ENCODE peak calls at places on chromosomes 16 and 17, in five cellular contexts. Q, W, G, F and Y are unnamed samples.

GRCh38 chr17:6843241-6843890 is 11.8 kb upstream of the TEKT1 start:
- DNase-seq in Q (no peak), W (no peak), G (no peak), F (peak), Y (no peak)

GRCh38 chr16:11613381-11614303 is 26.9 kb upstream of the LITAF start:
- DNase-seq in Q (no peak), W (peak), G (no peak), F (peak), Y (no peak)

GRCh38 chr16:69727916-69728270 is 1.5 kb upstream of the NQO1 start:
- DNase-seq in Q (no peak), W (peak), G (no peak), F (no peak), Y (no peak)

GRCh38 chr17:69414408-69415274 is at the start of gene MAP2K6:
- DNase-seq in Q (peak), W (peak), G (peak), F (peak), Y (peak)

GRCh38 chr16:67719778-67720144 is 645 bp upstream of the GFOD2 start:
- DNase-seq in Q (no peak), W (no peak), G (peak), F (peak), Y (no peak)

GRCh38 chr16:83952587-83952939 is 477 bp upstream of the OSGIN1 start:
- DNase-seq in Q (no peak), W (peak), G (no peak), F (no peak), Y (no peak)

GRCh38 chr17:16534236-16534635 is 34.8 kb downstream of the ZNF287 start:
- DNase-seq in Q (no peak), W (no peak), G (no peak), F (no peak), Y (no peak)

GRCh38 chr16:89685916-89686315 is 573 bp upstream of the CDK10 start:
- DNase-seq in Q (no peak), W (no peak), G (no peak), F (no peak), Y (no peak)

GRCh38 chr16:3127745-3128144 is 7.1 kb upstream of the ZNF213 start:
- DNase-seq in Q (no peak), W (no peak), G (no peak), F (no peak), Y (no peak)

GRCh38 chr17:41332239-41332638 is 16.7 kb upstream of the KRTAP17-1 start:
- DNase-seq in Q (no peak), W (no peak), G (no peak), F (no peak), Y (no peak)

GRCh38 chr17:16866436-16866835 is 105.5 kb downstream of the TNFRSF13B start:
- DNase-seq in Q (no peak), W (no peak), G (no peak), F (no peak), Y (no peak)

GRCh38 chr17:5821057-5821456 is 236.7 kb upstream of the NLRP1 start:
- DNase-seq in Q (peak), W (peak), G (no peak), F (no peak), Y (peak)

GRCh38 chr16:55542459-55543082 is 23.9 kb upstream of the CAPNS2 start:
- DNase-seq in Q (no peak), W (no peak), G (no peak), F (peak), Y (no peak)

GRCh38 chr17:54085934-54086333 is 263.2 kb downstream of the KIF2B start:
- DNase-seq in Q (no peak), W (no peak), G (no peak), F (no peak), Y (no peak)

GRCh38 chr16:534089-534635 is 6.7 kb downstream of the CAPN15 start:
- DNase-seq in Q (no peak), W (no peak), G (no peak), F (no peak), Y (no peak)

GRCh38 chr17:39208893-39209292 is 8.8 kb downstream of the RPL19 start:
- DNase-seq in Q (no peak), W (no peak), G (no peak), F (peak), Y (no peak)

GRCh38 chr17:16999931-17000625 is 28.2 kb upstream of the TNFRSF13B start:
- DNase-seq in Q (no peak), W (no peak), G (no peak), F (no peak), Y (no peak)

GRCh38 chr16:79209308-79209707 is 391.2 kb downstream of the MAF start:
- DNase-seq in Q (no peak), W (no peak), G (no peak), F (no peak), Y (no peak)

GRCh38 chr16:58047557-58048348 is 22.2 kb downstream of the MMP15 start:
- DNase-seq in Q (no peak), W (no peak), G (no peak), F (no peak), Y (no peak)

GRCh38 chr17:79064026-79064425 is 10.6 kb upstream of the ENGASE start:
- DNase-seq in Q (no peak), W (no peak), G (no peak), F (no peak), Y (no peak)

GRCh38 chr16:11977206-11978041 is 890 bp downstream of the SNX29 start:
- DNase-seq in Q (no peak), W (no peak), G (no peak), F (no peak), Y (no peak)

GRCh38 chr16:14409563-14409962 is 220.5 kb downstream of the PARN start:
- DNase-seq in Q (no peak), W (no peak), G (no peak), F (no peak), Y (no peak)

GRCh38 chr16:72818286-72818845 is 229.6 kb downstream of the ZFHX3 start:
- DNase-seq in Q (no peak), W (no peak), G (no peak), F (no peak), Y (no peak)

GRCh38 chr17:11264183-11264871 is 23.3 kb downstream of the SHISA6 start:
- DNase-seq in Q (no peak), W (no peak), G (no peak), F (peak), Y (no peak)

GRCh38 chr17:64529221-64529620 is 22.4 kb downstream of the CEP95 start:
- DNase-seq in Q (no peak), W (no peak), G (no peak), F (no peak), Y (no peak)

GRCh38 chr16:84266451-84266850 is 26.6 kb upstream of the KCNG4 start:
- DNase-seq in Q (peak), W (peak), G (peak), F (peak), Y (peak)

GRCh38 chr16:17470002-17470870 is 524 bp downstream of the XYLT1 start:
- DNase-seq in Q (no peak), W (no peak), G (peak), F (no peak), Y (peak)

GRCh38 chr17:6444573-6445335 is 499 bp downstream of the PIMREG start:
- DNase-seq in Q (no peak), W (no peak), G (no peak), F (no peak), Y (no peak)

GRCh38 chr17:47470836-47471235 is 60.1 kb upstream of the NPEPPS start:
- DNase-seq in Q (no peak), W (no peak), G (no peak), F (no peak), Y (no peak)

GRCh38 chr16:21267298-21267697 is 10.8 kb downstream of the CRYM start:
- DNase-seq in Q (no peak), W (no peak), G (no peak), F (no peak), Y (no peak)

GRCh38 chr17:50278526-50279180 is 4.4 kb downstream of the TMEM92 start:
- DNase-seq in Q (no peak), W (no peak), G (no peak), F (no peak), Y (no peak)

GRCh38 chr17:57401556-57402488 is 145.5 kb downstream of the MSI2 start:
- DNase-seq in Q (no peak), W (no peak), G (no peak), F (no peak), Y (no peak)

GRCh38 chr16:77611386-77611785 is 110.9 kb upstream of the NUDT7 start:
- DNase-seq in Q (no peak), W (no peak), G (no peak), F (no peak), Y (no peak)

GRCh38 chr17:59527325-59527917 is 38.0 kb upstream of the DHX40 start:
- DNase-seq in Q (no peak), W (no peak), G (no peak), F (no peak), Y (no peak)

GRCh38 chr16:75024182-75024581 is 25.4 kb downstream of the ZNRF1 start:
- DNase-seq in Q (no peak), W (no peak), G (no peak), F (no peak), Y (no peak)

GRCh38 chr16:51326131-51326856 is 175.2 kb upstream of the SALL1 start:
- DNase-seq in Q (no peak), W (no peak), G (no peak), F (no peak), Y (no peak)

GRCh38 chr17:48541574-48542113 is 3.3 kb downstream of the HOXB2 start:
- DNase-seq in Q (no peak), W (no peak), G (no peak), F (no peak), Y (peak)

GRCh38 chr16:2904922-2905240 is 6.8 kb upstream of the FLYWCH1 start:
- DNase-seq in Q (no peak), W (no peak), G (no peak), F (no peak), Y (no peak)